ENCODE peak calls at places on chromosomes 6 and 20, in six cellular contexts. O, H, Z, A, C and S are unnamed samples.

GRCh38 chr6:5981274-5982026 is 25.3 kb downstream of the NRN1 start:
- DNase-seq in Z (no peak), H (no peak), A (no peak), C (no peak), O (no peak), S (no peak)

GRCh38 chr20:44648068-44648467 is 3.4 kb downstream of the ADA start:
- DNase-seq in H (no peak), Z (peak; percentile 31), C (no peak), O (no peak), A (no peak), S (no peak)

GRCh38 chr20:38387953-38388352 is 41.7 kb downstream of the LBP start:
- DNase-seq in O (no peak), Z (no peak), A (no peak), C (no peak), H (no peak), S (no peak)

GRCh38 chr6:21441386-21441785 is 152.2 kb upstream of the SOX4 start:
- DNase-seq in Z (no peak), A (no peak), O (no peak), H (no peak), C (no peak), S (no peak)

GRCh38 chr6:5357486-5357885 is 96.2 kb downstream of the FARS2 start:
- DNase-seq in A (no peak), Z (no peak), C (no peak), O (no peak), H (no peak), S (no peak)

GRCh38 chr6:45187841-45188240 is 140.3 kb upstream of the RUNX2 start:
- DNase-seq in C (no peak), A (no peak), O (no peak), H (no peak), Z (no peak), S (no peak)

GRCh38 chr20:55415567-55416142 is 589.7 kb downstream of the CBLN4 start:
- DNase-seq in H (no peak), C (peak; percentile 38), Z (no peak), O (no peak), A (no peak), S (no peak)

GRCh38 chr6:53718597-53719460 is 53.3 kb upstream of the KLHL31 start:
- DNase-seq in Z (no peak), A (peak; percentile 46), H (peak; percentile 69), C (peak; percentile 89), O (peak; percentile 37), S (no peak)

GRCh38 chr6:4135665-4136353 is 434 bp upstream of the ECI2 start:
- DNase-seq in Z (peak; percentile 99), O (peak; percentile 95), C (peak; percentile 97), H (peak; percentile 98), A (peak; percentile 74), S (peak; percentile 91)

DNA sequence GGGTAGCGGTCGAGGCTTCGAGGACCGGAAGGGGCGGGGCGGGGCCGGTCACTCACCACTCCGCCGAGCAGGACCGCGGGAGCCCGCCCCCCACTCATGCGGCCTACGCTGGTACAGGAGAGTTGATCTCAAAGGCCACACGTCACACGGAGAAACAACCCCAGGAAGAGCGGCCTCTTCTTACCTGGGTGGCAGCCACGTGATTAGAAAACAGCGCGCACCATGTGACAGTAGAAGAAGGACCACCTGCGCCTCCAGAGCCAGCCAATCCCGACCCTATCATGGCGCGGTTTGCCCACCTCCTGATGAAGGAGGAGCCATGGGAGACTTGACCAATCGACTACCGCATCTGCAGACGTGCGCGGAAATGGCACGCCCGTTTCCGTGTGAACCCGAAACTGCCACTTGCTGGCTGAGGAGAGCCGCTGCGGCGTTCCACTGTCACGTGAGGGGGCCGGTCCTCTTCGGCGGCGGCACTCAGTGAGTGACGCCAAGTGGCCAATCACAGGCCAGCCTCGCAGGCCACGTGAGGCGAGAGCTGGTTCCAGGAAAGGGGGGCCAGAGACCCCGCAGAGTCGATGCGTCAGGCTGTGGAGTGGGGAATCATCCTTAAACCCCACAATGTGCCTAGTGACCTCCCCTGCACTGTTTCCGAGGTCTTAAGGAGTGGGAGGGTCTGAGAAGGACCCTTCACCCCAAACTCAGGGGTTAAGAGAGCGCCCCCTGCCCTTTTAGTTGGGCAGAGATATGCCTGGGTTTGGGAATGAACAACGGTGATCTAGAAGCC is at the start of gene CUTA:
- DNase-seq in O (peak; percentile 100), C (peak; percentile 100), Z (peak; percentile 100), A (peak; percentile 93), H (peak; percentile 100), S (peak; percentile 97)
- TF ChIP-seq CTCF in O (peak; percentile 57), C (peak; percentile 46), Z (no peak), A (peak; percentile 47), H (peak; percentile 32), S (peak; percentile 30)

GRCh38 chr6:8110117-8110721 is 7.9 kb upstream of the EEF1E1 start:
- DNase-seq in Z (no peak), H (no peak), C (no peak), A (no peak), O (no peak), S (no peak)

GRCh38 chr6:8103726-8104125 is 1.4 kb upstream of the EEF1E1 start:
- DNase-seq in H (no peak), O (no peak), C (no peak), A (no peak), Z (no peak), S (no peak)

GRCh38 chr6:8110725-8111124 is 8.4 kb upstream of the EEF1E1 start:
- DNase-seq in C (no peak), O (no peak), H (no peak), A (no peak), Z (no peak), S (no peak)

GRCh38 chr6:8108759-8109539 is 6.6 kb upstream of the EEF1E1 start:
- DNase-seq in Z (no peak), C (no peak), A (no peak), O (no peak), H (no peak), S (no peak)

DNA sequence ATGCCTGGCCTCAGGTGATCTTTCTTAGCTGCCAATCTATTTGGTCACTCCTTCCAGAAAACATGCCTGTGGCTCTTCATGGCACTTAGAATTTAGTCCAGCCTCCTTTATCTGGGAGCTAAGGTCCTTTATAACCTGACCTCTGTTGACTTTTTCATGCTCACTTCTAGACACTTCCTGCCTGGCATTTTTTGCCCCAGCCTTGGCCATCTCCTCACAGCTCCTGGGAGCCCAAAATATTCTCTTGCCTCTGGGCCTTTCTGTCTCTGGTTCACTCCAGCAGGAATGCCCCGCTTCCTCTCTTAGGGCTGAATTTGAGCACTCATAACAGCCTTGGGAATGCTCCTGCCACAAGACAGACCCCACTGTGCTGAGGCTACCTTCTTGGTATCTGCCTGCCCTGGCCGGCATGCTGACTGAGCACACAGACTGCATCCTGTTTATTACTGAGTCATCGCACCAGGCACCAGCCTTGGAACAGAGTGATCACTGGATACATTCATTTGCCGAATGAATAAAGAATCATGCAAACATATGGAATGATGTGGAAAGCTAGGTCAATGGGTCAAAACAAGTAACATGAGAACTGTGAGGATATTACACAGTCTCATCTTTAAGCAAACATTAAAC is 5.8 kb upstream of the EEF1E1 start:
- DNase-seq in O (no peak), H (no peak), A (peak; percentile 55), C (peak; percentile 12), Z (no peak), S (no peak)
- H3K27ac ChIP-seq in O (no peak overlapping the region), H (no peak overlapping the region), A (peak overlapping the region; percentile 90), C (no peak overlapping the region), Z (no peak overlapping the region), S (no peak overlapping the region)

DNA sequence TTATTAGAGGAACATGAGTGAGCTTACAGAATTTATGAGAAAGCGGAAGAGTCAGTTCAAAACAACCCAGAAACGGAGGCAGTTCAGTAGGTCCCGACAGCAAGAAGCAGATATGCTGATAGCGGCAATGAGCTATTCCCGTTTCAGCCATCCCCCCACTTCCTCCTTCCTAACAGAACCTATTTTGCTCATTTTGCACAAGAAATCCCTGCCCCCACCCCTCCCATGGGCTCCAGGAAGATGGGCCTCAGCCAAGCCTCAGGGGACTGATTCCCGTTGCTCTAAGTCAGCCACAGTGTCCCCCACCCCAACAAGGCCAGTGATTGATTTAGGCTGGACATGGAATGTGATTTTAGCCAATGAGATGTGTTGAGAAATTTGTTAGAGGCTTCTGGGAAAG is 157.5 kb downstream of the CEBPB start:
- DNase-seq in H (peak; percentile 80), Z (no peak), A (no peak), C (no peak), O (peak; percentile 44), S (no peak)
- TF ChIP-seq CTCF in H (no peak), Z (no peak), A (no peak), C (no peak), O (no peak), S (no peak)

DNA sequence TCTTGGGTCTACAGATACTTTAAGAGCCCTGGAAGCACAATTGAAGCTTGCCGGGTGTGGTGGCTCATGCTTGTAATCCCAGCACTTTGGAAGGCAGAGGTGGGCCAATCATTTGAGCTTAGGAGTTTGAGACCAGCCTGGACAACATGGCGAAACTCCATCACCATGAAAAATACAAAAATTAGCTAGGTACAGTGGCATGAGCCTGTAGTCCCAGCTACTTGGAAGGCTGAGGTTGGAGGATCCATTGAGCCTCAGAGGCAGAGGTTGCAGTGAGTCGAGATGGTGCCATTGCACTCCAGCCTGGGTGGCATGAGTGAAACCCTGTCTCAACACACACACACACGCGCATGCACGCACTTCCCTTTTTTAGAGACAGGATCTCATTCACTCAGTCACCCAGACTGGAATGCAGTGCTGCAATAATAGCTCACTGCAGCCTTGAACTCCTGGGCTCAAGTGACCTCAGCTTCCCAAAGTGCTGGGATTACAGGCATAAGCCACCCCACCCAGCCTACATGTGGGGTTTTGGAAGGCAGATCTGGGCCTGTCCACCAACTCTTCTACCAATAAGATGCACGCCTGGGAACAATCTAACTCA is 182.5 kb upstream of the JARID2 start:
- DNase-seq in Z (no peak), C (no peak), O (peak; percentile 29), H (peak; percentile 69), A (no peak), S (no peak)
- H3K27ac ChIP-seq in Z (no peak overlapping the region), C (no peak overlapping the region), O (no peak overlapping the region), H (no peak overlapping the region), A (no peak overlapping the region), S (no peak overlapping the region)

DNA sequence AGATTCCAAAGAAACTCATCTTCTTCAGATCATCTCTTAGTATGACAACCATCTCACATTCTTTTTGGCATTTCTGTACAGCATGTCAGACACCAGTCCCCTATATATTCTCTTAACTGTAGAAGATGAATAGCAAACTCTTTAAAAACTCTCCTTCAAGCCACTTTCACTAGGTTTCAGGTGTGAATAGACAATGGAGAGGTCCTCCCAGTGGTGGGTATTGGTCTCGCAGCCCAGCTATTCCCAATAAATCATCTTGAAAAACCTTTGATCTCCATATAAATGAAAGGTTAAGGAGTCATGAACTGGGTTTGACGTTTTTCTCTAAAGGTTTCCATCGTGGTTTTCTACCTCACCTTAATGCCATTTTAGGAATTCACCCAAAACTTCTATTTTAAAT is 180.0 kb downstream of the GJA1 start:
- DNase-seq in H (no peak), Z (no peak), C (no peak), O (no peak), A (no peak), S (no peak)
- TF ChIP-seq CTCF in H (no peak), Z (no peak), C (peak; percentile 15), O (no peak), A (no peak), S (no peak)